ENCODE peak calls at places on chromosomes 2 and 18, in six cellular contexts. L is upper lobe of left lung, D is NCI-H1092 treated with DMSO at 0.1 percent for 48 hours, P is HEK293T, F is NCI-H1417 treated with DMSO at 0.1 percent for 48 hours, C is GM20000. I is an unnamed sample.

GRCh38 chr2:151774506-151774905 is 40.2 kb upstream of the NEB start:
- DNase-seq in C (no peak), D (no peak), P (no peak), F (no peak), L (no peak), I (no peak)

GRCh38 chr18:61992923-61993322 is 100.1 kb upstream of the RNF152 start:
- DNase-seq in D (no peak), P (no peak), F (no peak), L (no peak), C (no peak), I (no peak)

GRCh38 chr18:45373286-45373880 is 241.9 kb upstream of the SLC14A2 start:
- DNase-seq in C (no peak), F (no peak), P (no peak), D (no peak), L (no peak), I (no peak)

GRCh38 chr2:71605173-71605641 is 151.8 kb downstream of the DYSF start:
- DNase-seq in P (no peak), F (no peak), L (no peak), C (no peak), D (no peak), I (no peak)

GRCh38 chr2:33406622-33407021 is 69.8 kb upstream of the RASGRP3 start:
- DNase-seq in D (no peak), F (no peak), P (no peak), L (no peak), C (no peak), I (no peak)

GRCh38 chr2:68466361-68466777 is 725 bp downstream of the FBXO48 start:
- DNase-seq in D (no peak), C (peak; percentile 21), L (no peak), F (no peak), P (peak; percentile 9), I (no peak)

GRCh38 chr2:139033300-139033699 is 253.1 kb upstream of the NXPH2 start:
- DNase-seq in F (no peak), C (no peak), P (no peak), L (no peak), D (no peak), I (no peak)

GRCh38 chr2:88036162-88036561 is 19.4 kb downstream of the KRCC1 start:
- DNase-seq in C (no peak), L (no peak), F (no peak), P (no peak), D (no peak), I (no peak)

GRCh38 chr2:121015971-121016485 is 269.0 kb downstream of the TFCP2L1 start:
- DNase-seq in P (no peak), F (no peak), D (no peak), L (peak; percentile 58), C (no peak), I (no peak)

GRCh38 chr18:32582455-32582854 is 111.8 kb upstream of the GAREM1 start:
- DNase-seq in D (no peak), F (no peak), C (no peak), L (no peak), P (no peak), I (no peak)

GRCh38 chr2:8580316-8581047 is 101.4 kb upstream of the ID2 start:
- DNase-seq in P (no peak), C (no peak), F (no peak), L (no peak), D (no peak), I (no peak)

GRCh38 chr2:16279641-16280040 is 339.3 kb downstream of the MYCN start:
- DNase-seq in C (no peak), D (no peak), P (no peak), F (no peak), L (no peak), I (no peak)

GRCh38 chr2:128261245-128262128 is 57.2 kb downstream of the HS6ST1 start:
- DNase-seq in C (peak; percentile 4), L (peak; percentile 74), P (no peak), F (no peak), D (no peak), I (no peak)

GRCh38 chr2:125516496-125517109 is 1139.4 kb upstream of the GYPC start:
- DNase-seq in C (peak; percentile 38), F (no peak), P (peak; percentile 39), L (no peak), D (peak; percentile 2), I (no peak)

GRCh38 chr2:212928681-212929080 is 222.7 kb downstream of the IKZF2 start:
- DNase-seq in F (no peak), L (no peak), P (no peak), D (no peak), C (no peak), I (no peak)

GRCh38 chr2:10493075-10493635 is 45.0 kb upstream of the ODC1 start:
- DNase-seq in L (no peak), P (no peak), C (no peak), D (peak; percentile 15), F (no peak), I (no peak)

GRCh38 chr2:147149589-147150245 is 695.1 kb upstream of the ACVR2A start:
- DNase-seq in C (no peak), P (no peak), D (no peak), F (no peak), L (peak; percentile 44), I (no peak)

GRCh38 chr2:24652265-24653232 is 140.6 kb downstream of the PTRHD1 start:
- DNase-seq in P (no peak), F (no peak), L (no peak), D (no peak), C (no peak), I (no peak)

GRCh38 chr2:100647709-100648108 is 84.9 kb downstream of the PDCL3 start:
- DNase-seq in C (no peak), L (no peak), P (no peak), D (no peak), F (no peak), I (no peak)

GRCh38 chr2:222861411-222862067 is 703 bp downstream of the ACSL3 start:
- DNase-seq in F (no peak), D (peak; percentile 19), P (peak; percentile 30), L (no peak), C (peak; percentile 62), I (no peak)

GRCh38 chr2:70927641-70928040 is 8.1 kb upstream of the ATP6V1B1 start:
- DNase-seq in C (no peak), L (peak; percentile 46), D (no peak), F (no peak), P (no peak), I (no peak)

GRCh38 chr18:48029296-48029986 is 99.0 kb upstream of the SMAD2 start:
- DNase-seq in L (peak; percentile 85), P (no peak), D (no peak), C (no peak), F (no peak), I (no peak)

GRCh38 chr18:26909599-26910290 is 44.2 kb upstream of the AQP4 start:
- DNase-seq in L (no peak), P (no peak), D (no peak), F (no peak), C (no peak), I (no peak)

GRCh38 chr18:6929370-6930102 is 188.1 kb downstream of the LAMA1 start:
- DNase-seq in F (no peak), C (no peak), D (no peak), L (peak; percentile 75), P (no peak), I (no peak)

GRCh38 chr2:28400434-28400833 is 7.8 kb downstream of the FOSL2 start:
- DNase-seq in L (no peak), D (no peak), P (no peak), C (no peak), F (no peak), I (no peak)

GRCh38 chr2:237757616-237758015 is 41.0 kb upstream of the RBM44 start:
- DNase-seq in L (peak; percentile 66), C (no peak), P (no peak), F (no peak), D (no peak), I (no peak)

GRCh38 chr2:98747888-98748287 is 17.0 kb upstream of the MGAT4A start:
- DNase-seq in P (no peak), D (no peak), F (no peak), L (no peak), C (no peak), I (no peak)

GRCh38 chr18:50125456-50125855 is 69.5 kb downstream of the MYO5B start:
- DNase-seq in F (no peak), P (no peak), C (no peak), L (no peak), D (no peak), I (no peak)

GRCh38 chr2:239370876-239371725 is 29.7 kb downstream of the HDAC4 start:
- DNase-seq in L (no peak), F (no peak), C (no peak), D (no peak), P (no peak), I (no peak)

I was measured in NCI-H1436 treated with DMSO at 0.1 percent for 48 hours.